ENCODE peak calls at places on chromosome 13, in six cellular contexts. J is HCT116, G is IMR-90, L is uterus, A is endothelial cell of umbilical vein, S is prostate gland. O is an unnamed sample.

GRCh38 chr13:26658972-26659371 is 101.5 kb downstream of the WASF3 start:
- DNase-seq in J (no peak), G (no peak), L (no peak), A (no peak), S (no peak), O (no peak)

GRCh38 chr13:34179481-34179880 is 361.5 kb downstream of the RFC3 start:
- DNase-seq in J (no peak), G (peak), L (no peak), A (no peak), S (no peak), O (no peak)

GRCh38 chr13:59494560-59494970 is 669.2 kb downstream of the DIAPH3 start:
- DNase-seq in J (no peak), G (peak), L (no peak), A (peak), S (no peak), O (no peak)

GRCh38 chr13:113656015-113656588 is 1.9 kb downstream of the ATP4B start:
- DNase-seq in J (no peak), G (no peak), L (peak), A (no peak), S (no peak), O (no peak)

GRCh38 chr13:37001921-37002250 is 1.3 kb downstream of the EXOSC8 start:
- DNase-seq in J (no peak), G (no peak), L (no peak), A (no peak), S (no peak), O (no peak)

GRCh38 chr13:42028113-42028799 is 20.2 kb upstream of the DGKH start:
- DNase-seq in J (no peak), G (no peak), L (no peak), A (no peak), S (no peak), O (no peak)

GRCh38 chr13:109509154-109509905 is 277.1 kb downstream of the IRS2 start:
- DNase-seq in J (no peak), G (peak), L (no peak), A (no peak), S (peak), O (no peak)

GRCh38 chr13:111398196-111398595 is 77.8 kb downstream of the TEX29 start:
- DNase-seq in J (no peak), G (no peak), L (no peak), A (no peak), S (no peak), O (peak)

GRCh38 chr13:79528759-79529191 is 47.8 kb downstream of the NDFIP2 start:
- DNase-seq in J (no peak), G (peak), L (no peak), A (no peak), S (no peak), O (no peak)

GRCh38 chr13:46507978-46508377 is 45.0 kb upstream of the LRCH1 start:
- DNase-seq in J (no peak), G (no peak), L (no peak), A (no peak), S (no peak), O (no peak)

GRCh38 chr13:113299951-113300350 is 2.9 kb downstream of the LAMP1 start:
- DNase-seq in J (no peak), G (no peak), L (no peak), A (no peak), S (no peak), O (no peak)

GRCh38 chr13:91346848-91347211 is 657 bp upstream of the MIR17HG start:
- DNase-seq in J (no peak), G (no peak), L (no peak), A (peak), S (peak), O (no peak)

GRCh38 chr13:35818577-35819165 is 312.5 kb downstream of the DCLK1 start:
- DNase-seq in J (peak), G (peak), L (no peak), A (peak), S (no peak), O (no peak)

GRCh38 chr13:58879114-58879513 is 1247.6 kb downstream of the PCDH17 start:
- DNase-seq in J (no peak), G (no peak), L (no peak), A (no peak), S (no peak), O (no peak)

GRCh38 chr13:23993439-23993980 is 96.2 kb upstream of the C1QTNF9B start:
- DNase-seq in J (no peak), G (peak), L (no peak), A (no peak), S (no peak), O (no peak)

GRCh38 chr13:45224181-45224580 is 23.3 kb upstream of the KCTD4 start:
- DNase-seq in J (no peak), G (peak), L (no peak), A (no peak), S (no peak), O (no peak)

GRCh38 chr13:25319781-25320180 is 18.4 kb downstream of the NUP58 start:
- DNase-seq in J (no peak), G (peak), L (no peak), A (no peak), S (no peak), O (no peak)

GRCh38 chr13:74287672-74288169 is 153.5 kb upstream of the KLF12 start:
- DNase-seq in J (no peak), G (peak), L (peak), A (peak), S (peak), O (peak)
- H3K4me3 ChIP-seq in J (no peak), G (no peak), L (no peak), A (no peak), S (no peak), O (no peak)

GRCh38 chr13:20847298-20847697 is 55.2 kb downstream of the XPO4 start:
- DNase-seq in J (no peak), G (no peak), L (no peak), A (no peak), S (no peak), O (no peak)

GRCh38 chr13:20848944-20849343 is 53.6 kb downstream of the XPO4 start:
- DNase-seq in J (no peak), G (peak), L (no peak), A (no peak), S (no peak), O (no peak)

GRCh38 chr13:20856650-20857049 is 45.9 kb downstream of the XPO4 start:
- DNase-seq in J (no peak), G (no peak), L (no peak), A (no peak), S (no peak), O (no peak)

GRCh38 chr13:20848203-20848602 is 54.3 kb downstream of the XPO4 start:
- DNase-seq in J (no peak), G (no peak), L (no peak), A (no peak), S (no peak), O (no peak)

DNA sequence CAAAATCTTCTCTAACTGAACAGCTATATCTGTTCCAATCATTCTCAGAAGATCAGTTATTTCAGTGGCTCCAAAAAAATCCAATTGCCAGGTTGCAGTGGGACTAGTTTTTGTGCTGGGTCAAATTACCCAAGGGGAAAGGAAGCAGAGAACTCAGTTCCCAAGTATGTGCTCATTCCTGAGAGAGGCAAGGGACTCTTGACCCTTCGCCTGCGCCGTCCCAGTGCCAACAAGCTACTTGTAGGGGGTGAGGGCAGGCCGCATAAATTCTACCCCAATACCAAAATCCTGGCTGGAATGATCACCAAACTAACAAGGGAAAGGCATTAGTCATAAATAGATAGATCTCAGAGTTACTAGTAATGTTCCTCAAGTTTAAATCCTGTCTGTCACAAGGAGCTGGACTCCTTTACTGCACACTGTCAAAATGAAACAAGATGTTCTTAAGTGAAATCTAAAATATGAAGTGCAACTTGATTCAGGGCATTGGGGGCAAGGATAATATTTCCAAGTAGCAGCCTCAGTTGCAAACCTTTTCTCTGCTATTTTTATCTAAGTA is 50.6 kb downstream of the XPO4 start:
- DNase-seq in J (no peak), G (no peak), L (no peak), A (no peak), S (no peak), O (no peak)
- TF ChIP-seq POLR2A in J (no peak), G (no peak), L (no peak), A (no peak), S (no peak), O (no peak)

GRCh38 chr13:72218966-72219365 is 352.0 kb upstream of the DACH1 start:
- DNase-seq in J (no peak), G (no peak), L (no peak), A (no peak), S (no peak), O (no peak)

GRCh38 chr13:72217142-72217541 is 350.1 kb upstream of the DACH1 start:
- DNase-seq in J (no peak), G (no peak), L (no peak), A (no peak), S (no peak), O (no peak)

DNA sequence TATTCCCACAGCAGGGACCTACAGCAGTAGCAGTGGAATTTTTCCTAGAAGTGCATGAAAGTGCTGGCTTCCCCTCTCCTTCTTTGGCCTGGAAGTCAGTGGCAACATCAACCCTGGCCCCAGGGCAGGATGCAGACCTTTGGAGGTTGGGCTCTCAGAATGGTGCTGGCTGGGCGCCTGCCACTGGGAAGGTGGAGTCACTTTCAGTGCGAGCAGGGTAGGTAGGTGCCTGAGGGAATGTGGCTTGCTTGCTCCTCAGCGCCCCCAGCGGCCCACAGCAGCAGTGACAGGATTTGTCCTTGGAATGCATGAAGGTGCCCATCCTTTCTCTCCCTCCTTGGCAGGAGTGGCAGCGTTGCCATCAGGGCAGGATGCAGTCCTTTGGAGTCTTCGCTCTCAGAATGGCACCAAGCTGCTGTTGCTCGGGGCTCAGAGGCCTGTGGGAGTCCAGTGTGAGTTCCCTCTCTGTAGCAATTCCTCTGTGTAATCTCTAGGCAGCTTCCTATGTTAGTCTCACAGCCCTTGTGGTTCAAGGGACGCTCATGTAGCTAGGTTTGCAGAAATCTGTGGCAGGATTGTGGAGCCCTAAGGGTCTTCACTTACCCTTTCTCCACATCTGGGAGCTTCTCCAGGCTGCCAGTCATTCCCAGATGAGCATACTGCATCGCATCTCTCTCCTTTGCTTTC is 354.4 kb upstream of the DACH1 start:
- DNase-seq in J (peak), G (no peak), L (no peak), A (peak), S (no peak), O (peak)
- TF ChIP-seq CTCF in J (peak), G (no peak), L (no peak), A (peak), S (peak), O (no peak)

GRCh38 chr13:30063892-30064291 is 213.5 kb upstream of the UBL3 start:
- DNase-seq in J (no peak), G (no peak), L (no peak), A (no peak), S (no peak), O (no peak)

GRCh38 chr13:30065181-30065580 is 214.8 kb upstream of the UBL3 start:
- DNase-seq in J (no peak), G (no peak), L (no peak), A (no peak), S (no peak), O (no peak)

GRCh38 chr13:30058429-30058828 is 208.0 kb upstream of the UBL3 start:
- DNase-seq in J (no peak), G (no peak), L (no peak), A (no peak), S (no peak), O (no peak)

GRCh38 chr13:30061217-30061616 is 210.8 kb upstream of the UBL3 start:
- DNase-seq in J (no peak), G (peak), L (no peak), A (no peak), S (no peak), O (no peak)
- H3K4me3 ChIP-seq in J (no peak), G (no peak), L (no peak), A (no peak), S (no peak), O (no peak)

O was measured in lower leg skin.